ENCODE peak calls at places on chromosomes 6 and 20, in four cellular contexts. L is mammary epithelial cell, K is colonic mucosa, X is IMR-90. Y is an unnamed sample.
A peak's percentile ranks its signal among the peaks of the same experiment; 100 is the strongest.

GRCh38 chr20:61014486-61014885 is 237.6 kb upstream of the CDH4 start:
- DNase-seq in X (no peak), K (no peak), L (no peak), Y (no peak)

GRCh38 chr20:51382986-51383821 is 159.3 kb downstream of the NFATC2 start:
- DNase-seq in L (no peak), K (peak; percentile 62), X (no peak), Y (no peak)

GRCh38 chr6:133888931-133889556 is at the start of gene TCF21:
- DNase-seq in X (peak; percentile 85), L (no peak), K (peak; percentile 38), Y (no peak)

GRCh38 chr20:25360631-25361286 is 29.9 kb downstream of the ABHD12 start:
- DNase-seq in L (no peak), X (peak; percentile 82), K (no peak), Y (no peak)

GRCh38 chr6:125114248-125114858 is 39.2 kb upstream of the TPD52L1 start:
- DNase-seq in K (peak; percentile 60), L (peak; percentile 35), X (peak; percentile 61), Y (peak; percentile 23)

GRCh38 chr6:33812669-33813068 is 8.9 kb upstream of the MLN start:
- DNase-seq in L (peak; percentile 23), K (peak; percentile 37), X (peak; percentile 55), Y (no peak)

GRCh38 chr6:159788276-159788675 is 1.1 kb downstream of the TCP1 start:
- DNase-seq in X (no peak), K (no peak), L (no peak), Y (no peak)

GRCh38 chr20:15113374-15113773 is 776.0 kb upstream of the FLRT3 start:
- DNase-seq in L (no peak), X (no peak), K (no peak), Y (no peak)

GRCh38 chr20:57252559-57253162 is 13.8 kb downstream of the BMP7 start:
- DNase-seq in L (no peak), K (no peak), X (no peak), Y (no peak)

DNA sequence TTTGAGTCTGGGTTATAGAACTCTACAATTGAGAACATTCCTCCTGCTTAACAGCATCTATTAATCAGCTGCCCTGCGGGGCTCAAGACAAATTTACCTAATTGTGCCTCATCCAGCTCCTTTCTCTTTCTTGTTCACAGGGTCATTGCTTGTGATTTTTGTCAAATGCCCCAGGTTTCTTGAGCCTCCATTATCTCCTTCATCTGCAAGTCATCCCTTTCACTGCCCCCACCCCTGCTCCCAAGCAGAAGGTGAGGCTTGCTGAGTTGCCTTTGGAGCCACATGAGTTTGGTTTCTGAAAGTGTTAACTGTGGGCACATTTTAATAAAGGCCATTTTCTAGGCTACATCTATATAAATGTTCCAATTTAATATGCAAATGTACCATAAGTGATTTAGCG is 55.9 kb downstream of the VSTM2L start:
- DNase-seq in L (no peak), X (no peak), K (no peak), Y (no peak)
- H3K27ac ChIP-seq in L (no peak overlapping the region), X (no peak overlapping the region), K (no peak overlapping the region), Y (no peak overlapping the region)

DNA sequence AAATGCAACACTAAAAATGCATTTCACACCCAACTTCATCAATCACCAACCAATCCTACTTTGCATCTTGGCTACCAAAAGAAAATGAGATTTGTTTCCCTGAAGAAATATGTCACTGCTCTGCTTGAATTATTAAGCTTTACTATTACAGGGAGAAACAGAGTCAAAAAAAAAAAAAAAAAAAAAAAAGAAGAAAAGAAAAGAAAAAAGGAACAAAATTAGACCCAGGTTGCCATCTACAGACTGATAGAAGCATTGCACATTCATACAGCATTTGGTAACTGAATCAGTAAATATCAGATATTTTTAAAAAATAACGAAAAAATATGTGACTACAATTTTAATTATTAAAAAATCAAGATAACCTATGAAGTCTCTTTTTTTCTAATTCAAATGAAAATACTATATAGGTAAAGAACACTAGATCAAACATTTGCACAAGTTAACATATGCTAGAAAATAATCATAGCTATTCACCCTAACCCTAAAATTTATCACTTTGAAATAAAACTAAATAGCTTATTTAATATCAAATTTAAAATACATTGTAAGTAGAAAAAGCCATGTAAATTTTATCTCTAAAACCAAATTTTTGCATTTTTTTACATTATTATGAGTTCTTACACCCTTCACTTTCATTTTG is 83.3 kb downstream of the DCDC2 start:
- DNase-seq in K (no peak), L (peak; percentile 1), X (peak; percentile 23), Y (no peak)
- TF ChIP-seq CTCF in K (peak; percentile 41), L (peak; percentile 72), X (peak; percentile 52), Y (peak; percentile 69)

GRCh38 chr6:170051229-170052172 is 239.4 kb downstream of the DLL1 start:
- DNase-seq in X (no peak), L (no peak), K (no peak), Y (no peak)
- H3K9me3 ChIP-seq in X (peaks cover 41% of the 10 kb centered on the region), L (no peaks in the 10 kb centered on the region), K (no peaks in the 10 kb centered on the region), Y (no peaks in the 10 kb centered on the region)

DNA sequence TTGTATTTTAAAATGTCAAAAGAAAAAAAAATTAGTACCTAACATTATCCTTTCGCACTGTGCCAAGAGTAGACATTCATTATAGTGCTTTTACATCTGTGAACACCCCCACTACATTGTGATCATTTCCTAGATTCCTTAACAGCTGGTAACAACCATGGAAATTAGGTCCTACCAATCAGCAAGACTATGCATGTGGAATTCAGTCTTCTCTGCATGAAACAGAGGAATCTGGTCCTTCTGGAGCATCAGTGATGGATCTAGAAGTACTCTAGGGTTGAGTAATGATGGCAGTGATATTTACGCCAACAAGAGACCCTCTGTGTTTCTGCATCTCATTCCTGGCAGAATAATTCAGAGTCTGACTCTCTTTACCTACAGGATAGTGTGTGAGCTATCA is 9.4 kb downstream of the OR12D1 start:
- DNase-seq in K (no peak), L (no peak), X (no peak), Y (no peak)
- H3K27ac ChIP-seq in K (no peak overlapping the region), L (no peak overlapping the region), X (no peak overlapping the region), Y (no peak overlapping the region)

GRCh38 chr6:17585766-17586502 is 14.2 kb upstream of the FAM8A1 start:
- DNase-seq in K (peak; percentile 61), L (peak; percentile 27), X (no peak), Y (no peak)
- TF ChIP-seq CTCF in K (peak; percentile 22), L (peak; percentile 41), X (peak; percentile 3), Y (no peak)

GRCh38 chr6:107695061-107695715 is 128.9 kb downstream of the SCML4 start:
- DNase-seq in L (no peak), K (no peak), X (peak; percentile 40), Y (no peak)

GRCh38 chr6:107698146-107698545 is 126.0 kb downstream of the SCML4 start:
- DNase-seq in X (peak; percentile 86), L (peak; percentile 64), K (no peak), Y (no peak)

GRCh38 chr6:107699191-107700015 is 124.7 kb downstream of the SCML4 start:
- DNase-seq in L (no peak), X (no peak), K (no peak), Y (no peak)

GRCh38 chr6:107700016-107700335 is 124.1 kb downstream of the SCML4 start:
- DNase-seq in L (no peak), K (no peak), X (no peak), Y (no peak)

DNA sequence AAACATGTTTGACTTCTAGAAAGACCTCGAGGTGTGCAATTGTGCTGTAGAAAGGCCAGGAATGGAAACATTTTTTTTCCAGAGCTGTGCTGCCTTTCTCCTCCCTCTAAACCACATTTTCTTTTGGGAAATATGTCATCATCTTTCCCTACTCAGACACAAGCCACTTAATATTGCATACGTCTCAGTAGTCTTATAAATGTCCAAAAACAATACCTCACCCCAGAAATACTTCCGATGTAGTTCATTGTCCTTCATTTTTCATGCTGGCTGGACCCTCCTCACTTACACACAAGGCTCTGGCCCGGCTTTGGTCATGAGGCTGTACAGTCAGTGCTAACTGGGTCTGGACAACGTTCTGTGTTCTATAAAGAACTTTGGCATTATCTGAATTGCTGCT is 126.4 kb downstream of the SCML4 start:
- DNase-seq in X (peak; percentile 15), L (no peak), K (no peak), Y (no peak)
- H3K9me3 ChIP-seq in X (no peaks in the 10 kb centered on the region), L (no peaks in the 10 kb centered on the region), K (no peaks in the 10 kb centered on the region), Y (no peaks in the 10 kb centered on the region)

DNA sequence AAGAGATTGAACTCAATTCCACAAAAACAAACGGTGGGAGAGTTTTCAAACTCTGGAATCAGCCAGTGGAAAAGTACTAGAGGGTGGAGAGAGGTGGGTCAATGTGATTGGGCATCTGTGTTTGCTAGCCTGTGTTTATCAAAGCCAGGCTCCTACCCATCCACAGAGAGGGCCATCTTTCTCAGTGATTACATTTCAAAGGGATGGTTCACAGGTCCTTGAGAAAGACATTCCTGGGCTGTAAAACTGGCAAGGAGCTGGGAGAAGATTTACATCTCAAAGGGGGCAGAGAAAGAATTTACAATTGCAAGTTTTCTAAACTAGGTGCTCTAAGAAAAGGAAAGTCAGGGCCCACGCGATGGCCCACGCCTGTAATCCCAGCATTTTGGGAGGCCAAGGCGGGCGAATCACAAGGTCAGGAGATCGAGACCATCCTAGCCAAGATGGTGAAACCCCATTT is 146.8 kb upstream of the UST start:
- DNase-seq in L (no peak), K (no peak), X (peak; percentile 62), Y (no peak)
- H3K27ac ChIP-seq in L (no peak overlapping the region), K (no peak overlapping the region), X (peak overlapping the region; percentile 40), Y (no peak overlapping the region)

GRCh38 chr6:85677243-85677956 is 34.7 kb upstream of the SYNCRIP start:
- DNase-seq in X (no peak), K (no peak), L (no peak), Y (no peak)
- TF ChIP-seq CTCF in X (peak; percentile 30), K (no peak), L (no peak), Y (peak; percentile 39)

GRCh38 chr6:88666906-88667305 is 296.5 kb downstream of the RNGTT start:
- DNase-seq in X (no peak), L (no peak), K (no peak), Y (no peak)

GRCh38 chr6:88671624-88672023 is 291.8 kb downstream of the RNGTT start:
- DNase-seq in L (no peak), K (no peak), X (no peak), Y (no peak)

GRCh38 chr6:88665131-88665530 is 298.3 kb downstream of the RNGTT start:
- DNase-seq in L (no peak), K (no peak), X (no peak), Y (no peak)

GRCh38 chr6:88670369-88670768 is 293.0 kb downstream of the RNGTT start:
- DNase-seq in K (no peak), X (no peak), L (no peak), Y (no peak)

GRCh38 chr6:88669475-88669874 is 293.9 kb downstream of the RNGTT start:
- DNase-seq in K (no peak), L (no peak), X (no peak), Y (no peak)
- H3K9me3 ChIP-seq in K (peaks cover 6% of the 10 kb centered on the region), L (peaks cover 14% of the 10 kb centered on the region), X (peaks cover 11% of the 10 kb centered on the region), Y (peaks cover 19% of the 10 kb centered on the region)